ENCODE peak calls at places on chromosomes 3 and 15, in seven cellular contexts. J is C1 segment of cervical spinal cord, V is Caki2, X is occipital lobe, S is GM13976, C is BJ, P is cardiac muscle cell. A is an unnamed sample.

GRCh38 chr3:71202848-71203390 is 380.6 kb downstream of the FOXP1 start:
- DNase-seq in X (no peak), C (no peak), S (no peak), P (no peak), V (no peak), J (no peak), A (no peak)

GRCh38 chr3:155870945-155871745 is 695 bp downstream of the GMPS start:
- DNase-seq in V (peak), J (peak), C (no peak), P (peak), X (peak), S (peak), A (peak)

GRCh38 chr3:45051685-45052084 is 25.6 kb downstream of the CLEC3B start:
- DNase-seq in S (no peak), J (no peak), X (no peak), V (no peak), C (no peak), P (no peak), A (no peak)

GRCh38 chr3:177345049-177345972 is 148.0 kb upstream of the TBL1XR1 start:
- DNase-seq in X (peak), P (peak), C (peak), V (peak), S (peak), J (no peak), A (peak)

GRCh38 chr3:46665763-46666470 is 27.6 kb downstream of the ALS2CL start:
- DNase-seq in X (no peak), P (no peak), V (no peak), J (no peak), C (no peak), S (peak), A (peak)

GRCh38 chr3:38004415-38005075 is 14.0 kb downstream of the VILL start:
- DNase-seq in P (peak), S (peak), V (peak), C (no peak), J (no peak), X (peak), A (peak)

GRCh38 chr15:87623832-87624231 is 632.7 kb downstream of the NTRK3 start:
- DNase-seq in J (no peak), C (no peak), X (no peak), S (no peak), P (no peak), V (no peak), A (no peak)

GRCh38 chr3:158768361-158768787 is 33.5 kb upstream of the MFSD1 start:
- DNase-seq in S (no peak), C (no peak), P (peak), X (no peak), V (peak), J (no peak), A (peak)

GRCh38 chr15:77542491-77543001 is 90.2 kb downstream of the LINGO1 start:
- DNase-seq in V (peak), P (no peak), X (no peak), J (no peak), C (no peak), S (no peak), A (peak)

GRCh38 chr3:96267577-96267976 is 546.8 kb upstream of the EPHA6 start:
- DNase-seq in S (no peak), P (no peak), J (no peak), C (no peak), X (no peak), V (no peak), A (no peak)

GRCh38 chr15:43828061-43828657 is 1.4 kb downstream of the WDR76 start:
- DNase-seq in S (peak), V (no peak), X (no peak), J (no peak), P (peak), C (no peak), A (no peak)

A was measured in H54.